ENCODE peak calls at places on chromosomes 4 and X, in six cellular contexts. One of them, this sample, is unnamed.

GRCh38 chr4:106551724-106552123 is 183.1 kb upstream of the GIMD1 start:
- DNase-seq in fibroblast of pulmonary artery: no peak
- DNase-seq in GM06990: no peak
- DNase-seq in WTC11: no peak
- DNase-seq in PC-9: no peak
- DNase-seq in cardiac fibroblast: no peak
- DNase-seq in this sample: no peak

GRCh38 chrX:69605521-69605920 is 10.4 kb upstream of the EDA start:
- DNase-seq in fibroblast of pulmonary artery: no peak
- DNase-seq in GM06990: no peak
- DNase-seq in WTC11: no peak
- DNase-seq in PC-9: no peak
- DNase-seq in cardiac fibroblast: no peak
- DNase-seq in this sample: no peak

GRCh38 chr4:98568896-98569663 is 89.3 kb downstream of the TSPAN5 start:
- DNase-seq in fibroblast of pulmonary artery: peak; percentile 24
- DNase-seq in GM06990: no peak
- DNase-seq in WTC11: no peak
- DNase-seq in PC-9: no peak
- DNase-seq in cardiac fibroblast: no peak
- DNase-seq in this sample: no peak

GRCh38 chr4:112855058-112855457 is 194.4 kb upstream of the ANK2 start:
- DNase-seq in fibroblast of pulmonary artery: no peak
- DNase-seq in GM06990: no peak
- DNase-seq in WTC11: no peak
- DNase-seq in PC-9: no peak
- DNase-seq in cardiac fibroblast: no peak
- DNase-seq in this sample: no peak

GRCh38 chrX:1336331-1337143 is at the start of gene IL3RA:
- DNase-seq in fibroblast of pulmonary artery: peak; percentile 29
- DNase-seq in GM06990: peak; percentile 76
- DNase-seq in WTC11: no peak
- DNase-seq in PC-9: peak; percentile 38
- DNase-seq in cardiac fibroblast: peak; percentile 25
- DNase-seq in this sample: no peak

GRCh38 chr4:121706595-121707021 is 9.8 kb upstream of the ANXA5 start:
- DNase-seq in fibroblast of pulmonary artery: peak; percentile 57
- DNase-seq in GM06990: no peak
- DNase-seq in WTC11: no peak
- DNase-seq in PC-9: no peak
- DNase-seq in cardiac fibroblast: peak; percentile 77
- DNase-seq in this sample: no peak

GRCh38 chr4:152928286-152928685 is 7.8 kb upstream of the FHDC1 start:
- DNase-seq in fibroblast of pulmonary artery: no peak
- DNase-seq in GM06990: no peak
- DNase-seq in WTC11: no peak
- DNase-seq in PC-9: no peak
- DNase-seq in cardiac fibroblast: no peak
- DNase-seq in this sample: no peak

GRCh38 chrX:103565752-103566151 is 19.6 kb upstream of the TCEAL4 start:
- DNase-seq in fibroblast of pulmonary artery: peak; percentile 74
- DNase-seq in GM06990: no peak
- DNase-seq in WTC11: no peak
- DNase-seq in PC-9: no peak
- DNase-seq in cardiac fibroblast: peak; percentile 72
- DNase-seq in this sample: no peak

GRCh38 chr4:13559414-13559813 is 15.1 kb upstream of the NKX3-2 start:
- DNase-seq in fibroblast of pulmonary artery: peak; percentile 68
- DNase-seq in GM06990: no peak
- DNase-seq in WTC11: no peak
- DNase-seq in PC-9: no peak
- DNase-seq in cardiac fibroblast: peak; percentile 58
- DNase-seq in this sample: no peak

GRCh38 chr4:8274772-8275241 is 5.3 kb downstream of the HTRA3 start:
- DNase-seq in fibroblast of pulmonary artery: peak; percentile 95
- DNase-seq in GM06990: no peak
- DNase-seq in WTC11: no peak
- DNase-seq in PC-9: no peak
- DNase-seq in cardiac fibroblast: peak; percentile 97
- DNase-seq in this sample: peak; percentile 85

GRCh38 chr4:73690051-73690744 is 50.2 kb upstream of the CXCL8 start:
- DNase-seq in fibroblast of pulmonary artery: no peak
- DNase-seq in GM06990: no peak
- DNase-seq in WTC11: no peak
- DNase-seq in PC-9: no peak
- DNase-seq in cardiac fibroblast: no peak
- DNase-seq in this sample: no peak

GRCh38 chr4:159398236-159398638 is 295.4 kb downstream of the RAPGEF2 start:
- DNase-seq in fibroblast of pulmonary artery: peak; percentile 53
- DNase-seq in GM06990: no peak
- DNase-seq in WTC11: no peak
- DNase-seq in PC-9: no peak
- DNase-seq in cardiac fibroblast: peak; percentile 24
- DNase-seq in this sample: no peak

GRCh38 chr4:83490876-83491450 is 6.1 kb upstream of the ABRAXAS1 start:
- DNase-seq in fibroblast of pulmonary artery: peak; percentile 56
- DNase-seq in GM06990: no peak
- DNase-seq in WTC11: no peak
- DNase-seq in PC-9: no peak
- DNase-seq in cardiac fibroblast: peak; percentile 42
- DNase-seq in this sample: no peak

GRCh38 chr4:102405706-102406510 is 60.6 kb upstream of the SLC39A8 start:
- DNase-seq in fibroblast of pulmonary artery: no peak
- DNase-seq in GM06990: no peak
- DNase-seq in WTC11: no peak
- DNase-seq in PC-9: no peak
- DNase-seq in cardiac fibroblast: no peak
- DNase-seq in this sample: no peak

GRCh38 chr4:18616720-18617119 is 595.2 kb upstream of the LCORL start:
- DNase-seq in fibroblast of pulmonary artery: no peak
- DNase-seq in GM06990: no peak
- DNase-seq in WTC11: no peak
- DNase-seq in PC-9: no peak
- DNase-seq in cardiac fibroblast: no peak
- DNase-seq in this sample: no peak

DNA sequence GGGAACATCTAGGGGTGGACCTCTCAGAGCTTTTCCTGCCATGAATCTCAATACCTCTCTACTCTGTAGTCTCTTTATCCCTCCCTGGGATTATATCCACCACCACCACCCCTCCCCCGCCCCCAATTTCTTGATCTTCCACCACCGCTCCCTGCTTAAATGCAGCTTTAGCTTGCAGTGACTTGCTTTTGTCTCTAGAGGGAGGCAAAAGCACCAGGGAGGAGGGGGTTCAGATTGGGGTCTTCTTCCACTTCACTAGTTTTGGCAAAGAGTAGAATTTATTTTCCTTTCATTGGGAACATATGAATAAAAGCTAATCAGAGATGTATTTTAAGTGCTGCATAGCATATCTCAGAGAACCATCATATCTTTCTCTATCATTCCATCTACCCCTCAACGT is 5.5 kb downstream of the ARHGAP36 start:
- DNase-seq in fibroblast of pulmonary artery: no peak
- DNase-seq in GM06990: no peak
- DNase-seq in WTC11: no peak
- DNase-seq in PC-9: no peak
- DNase-seq in cardiac fibroblast: no peak
- DNase-seq in this sample: no peak
- TF ChIP-seq CTCF in fibroblast of pulmonary artery: no peak
- TF ChIP-seq CTCF in GM06990: peak; percentile 32
- TF ChIP-seq CTCF in WTC11: no peak
- TF ChIP-seq CTCF in PC-9: no peak
- TF ChIP-seq CTCF in cardiac fibroblast: no peak
- TF ChIP-seq CTCF in this sample: peak; percentile 38

GRCh38 chr4:177444911-177445736 is 2.9 kb upstream of the AGA start:
- DNase-seq in fibroblast of pulmonary artery: no peak
- DNase-seq in GM06990: no peak
- DNase-seq in WTC11: peak; percentile 60
- DNase-seq in PC-9: no peak
- DNase-seq in cardiac fibroblast: no peak
- DNase-seq in this sample: no peak
- TF ChIP-seq CTCF in fibroblast of pulmonary artery: no peak
- TF ChIP-seq CTCF in GM06990: no peak
- TF ChIP-seq CTCF in WTC11: no peak
- TF ChIP-seq CTCF in PC-9: no peak
- TF ChIP-seq CTCF in cardiac fibroblast: no peak
- TF ChIP-seq CTCF in this sample: no peak

GRCh38 chr4:111681751-111682150 is 463.5 kb upstream of the FAM241A start:
- DNase-seq in fibroblast of pulmonary artery: no peak
- DNase-seq in GM06990: no peak
- DNase-seq in WTC11: no peak
- DNase-seq in PC-9: no peak
- DNase-seq in cardiac fibroblast: no peak
- DNase-seq in this sample: no peak

GRCh38 chr4:111675746-111676145 is 469.5 kb upstream of the FAM241A start:
- DNase-seq in fibroblast of pulmonary artery: no peak
- DNase-seq in GM06990: no peak
- DNase-seq in WTC11: peak; percentile 18
- DNase-seq in PC-9: no peak
- DNase-seq in cardiac fibroblast: no peak
- DNase-seq in this sample: no peak

GRCh38 chr4:111678466-111678865 is 466.8 kb upstream of the FAM241A start:
- DNase-seq in fibroblast of pulmonary artery: peak; percentile 65
- DNase-seq in GM06990: no peak
- DNase-seq in WTC11: no peak
- DNase-seq in PC-9: no peak
- DNase-seq in cardiac fibroblast: peak; percentile 59
- DNase-seq in this sample: no peak

GRCh38 chr4:111681270-111681669 is 464.0 kb upstream of the FAM241A start:
- DNase-seq in fibroblast of pulmonary artery: no peak
- DNase-seq in GM06990: no peak
- DNase-seq in WTC11: no peak
- DNase-seq in PC-9: no peak
- DNase-seq in cardiac fibroblast: no peak
- DNase-seq in this sample: no peak

GRCh38 chr4:111678908-111679307 is 466.3 kb upstream of the FAM241A start:
- DNase-seq in fibroblast of pulmonary artery: no peak
- DNase-seq in GM06990: no peak
- DNase-seq in WTC11: no peak
- DNase-seq in PC-9: no peak
- DNase-seq in cardiac fibroblast: peak; percentile 8
- DNase-seq in this sample: no peak
- TF ChIP-seq CTCF in fibroblast of pulmonary artery: no peak
- TF ChIP-seq CTCF in GM06990: no peak
- TF ChIP-seq CTCF in WTC11: no peak
- TF ChIP-seq CTCF in PC-9: no peak
- TF ChIP-seq CTCF in cardiac fibroblast: no peak
- TF ChIP-seq CTCF in this sample: no peak

GRCh38 chrX:31301203-31301602 is 229.4 kb upstream of the FTHL17 start:
- DNase-seq in fibroblast of pulmonary artery: no peak
- DNase-seq in GM06990: no peak
- DNase-seq in WTC11: no peak
- DNase-seq in PC-9: no peak
- DNase-seq in cardiac fibroblast: no peak
- DNase-seq in this sample: no peak

GRCh38 chrX:31301941-31302340 is 230.1 kb upstream of the FTHL17 start:
- DNase-seq in fibroblast of pulmonary artery: no peak
- DNase-seq in GM06990: no peak
- DNase-seq in WTC11: no peak
- DNase-seq in PC-9: no peak
- DNase-seq in cardiac fibroblast: no peak
- DNase-seq in this sample: no peak

GRCh38 chrX:31294475-31294874 is 222.6 kb upstream of the FTHL17 start:
- DNase-seq in fibroblast of pulmonary artery: no peak
- DNase-seq in GM06990: no peak
- DNase-seq in WTC11: no peak
- DNase-seq in PC-9: no peak
- DNase-seq in cardiac fibroblast: no peak
- DNase-seq in this sample: no peak

GRCh38 chrX:31298881-31299280 is 227.0 kb upstream of the FTHL17 start:
- DNase-seq in fibroblast of pulmonary artery: no peak
- DNase-seq in GM06990: no peak
- DNase-seq in WTC11: no peak
- DNase-seq in PC-9: no peak
- DNase-seq in cardiac fibroblast: no peak
- DNase-seq in this sample: no peak

DNA sequence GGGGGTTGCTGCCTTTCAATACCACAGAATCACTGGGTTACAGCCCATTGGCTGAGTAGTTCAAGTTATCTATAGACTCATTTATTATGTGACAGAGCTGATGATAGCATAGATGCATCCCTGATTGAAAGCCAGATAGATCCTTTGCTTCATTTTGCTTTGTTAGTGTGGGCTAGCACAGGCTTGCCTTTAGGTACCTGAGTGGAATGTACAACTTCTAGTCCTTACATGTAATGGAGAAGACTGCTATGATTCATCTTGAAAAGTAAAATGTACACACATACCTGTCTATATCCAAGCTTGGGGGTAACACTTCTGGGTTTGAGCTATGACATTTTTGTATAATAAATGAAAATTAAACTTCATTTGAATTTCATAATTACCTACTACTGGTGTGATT is 226.0 kb upstream of the FTHL17 start:
- DNase-seq in fibroblast of pulmonary artery: no peak
- DNase-seq in GM06990: no peak
- DNase-seq in WTC11: no peak
- DNase-seq in PC-9: no peak
- DNase-seq in cardiac fibroblast: no peak
- DNase-seq in this sample: no peak
- TF ChIP-seq CTCF in fibroblast of pulmonary artery: no peak
- TF ChIP-seq CTCF in GM06990: no peak
- TF ChIP-seq CTCF in WTC11: no peak
- TF ChIP-seq CTCF in PC-9: no peak
- TF ChIP-seq CTCF in cardiac fibroblast: no peak
- TF ChIP-seq CTCF in this sample: no peak

This sample was measured in glutamatergic neuron.